ENCODE peak calls at places on chromosomes 11 and 22, in five cellular contexts. One of them, this sample, is unnamed.

GRCh38 chr22:38923463-38924196 is 33.8 kb upstream of the APOBEC3A start:
- DNase-seq in dorsolateral prefrontal cortex: peak
- DNase-seq in breast epithelium: peak
- DNase-seq in HCT116: peak
- DNase-seq in body of pancreas: peak
- DNase-seq in this sample: peak

GRCh38 chr22:31091106-31091975 is 10.2 kb downstream of the SMTN start:
- DNase-seq in dorsolateral prefrontal cortex: no peak
- DNase-seq in breast epithelium: no peak
- DNase-seq in HCT116: no peak
- DNase-seq in body of pancreas: no peak
- DNase-seq in this sample: no peak

GRCh38 chr22:49087163-49087562 is 740.5 kb downstream of the BRD1 start:
- DNase-seq in dorsolateral prefrontal cortex: no peak
- DNase-seq in breast epithelium: no peak
- DNase-seq in HCT116: no peak
- DNase-seq in body of pancreas: no peak
- DNase-seq in this sample: no peak

GRCh38 chr11:20243974-20244373 is 83.7 kb upstream of the DBX1 start:
- DNase-seq in dorsolateral prefrontal cortex: no peak
- DNase-seq in breast epithelium: no peak
- DNase-seq in HCT116: no peak
- DNase-seq in body of pancreas: no peak
- DNase-seq in this sample: no peak

GRCh38 chr11:60870733-60871377 is 3.5 kb downstream of the ZP1 start:
- DNase-seq in dorsolateral prefrontal cortex: no peak
- DNase-seq in breast epithelium: no peak
- DNase-seq in HCT116: no peak
- DNase-seq in body of pancreas: no peak
- DNase-seq in this sample: no peak

GRCh38 chr11:12478743-12479142 is 101.4 kb downstream of the PARVA start:
- DNase-seq in dorsolateral prefrontal cortex: no peak
- DNase-seq in breast epithelium: peak
- DNase-seq in HCT116: no peak
- DNase-seq in body of pancreas: no peak
- DNase-seq in this sample: no peak

GRCh38 chr11:59141673-59142460 is 789 bp upstream of the FAM111A start:
- DNase-seq in dorsolateral prefrontal cortex: no peak
- DNase-seq in breast epithelium: no peak
- DNase-seq in HCT116: no peak
- DNase-seq in body of pancreas: no peak
- DNase-seq in this sample: no peak

GRCh38 chr11:112793416-112793815 is 167.8 kb upstream of the NCAM1 start:
- DNase-seq in dorsolateral prefrontal cortex: no peak
- DNase-seq in breast epithelium: no peak
- DNase-seq in HCT116: no peak
- DNase-seq in body of pancreas: no peak
- DNase-seq in this sample: no peak

GRCh38 chr22:42340695-42341383 is 70.4 kb upstream of the TCF20 start:
- DNase-seq in dorsolateral prefrontal cortex: no peak
- DNase-seq in breast epithelium: no peak
- DNase-seq in HCT116: no peak
- DNase-seq in body of pancreas: no peak
- DNase-seq in this sample: no peak

GRCh38 chr11:76787271-76787670 is 4.1 kb downstream of the TSKU start:
- DNase-seq in dorsolateral prefrontal cortex: no peak
- DNase-seq in breast epithelium: no peak
- DNase-seq in HCT116: no peak
- DNase-seq in body of pancreas: no peak
- DNase-seq in this sample: no peak

GRCh38 chr11:69012092-69013008 is 696 bp downstream of the MRGPRF start:
- DNase-seq in dorsolateral prefrontal cortex: no peak
- DNase-seq in breast epithelium: no peak
- DNase-seq in HCT116: no peak
- DNase-seq in body of pancreas: no peak
- DNase-seq in this sample: no peak
- TF ChIP-seq CTCF in dorsolateral prefrontal cortex: no peak
- TF ChIP-seq CTCF in breast epithelium: no peak
- TF ChIP-seq CTCF in HCT116: no peak
- TF ChIP-seq CTCF in body of pancreas: no peak
- TF ChIP-seq CTCF in this sample: no peak

GRCh38 chr11:2886191-2886894 is 768 bp upstream of the CDKN1C start:
- DNase-seq in dorsolateral prefrontal cortex: no peak
- DNase-seq in breast epithelium: no peak
- DNase-seq in HCT116: no peak
- DNase-seq in body of pancreas: no peak
- DNase-seq in this sample: no peak
- H3K4me3 ChIP-seq in dorsolateral prefrontal cortex: peak
- H3K4me3 ChIP-seq in breast epithelium: peak
- H3K4me3 ChIP-seq in HCT116: no peak
- H3K4me3 ChIP-seq in body of pancreas: no peak
- H3K4me3 ChIP-seq in this sample: no peak

GRCh38 chr11:21475276-21475675 is 717.6 kb upstream of the ANO5 start:
- DNase-seq in dorsolateral prefrontal cortex: no peak
- DNase-seq in breast epithelium: no peak
- DNase-seq in HCT116: no peak
- DNase-seq in body of pancreas: no peak
- DNase-seq in this sample: no peak

GRCh38 chr11:21470521-21470920 is 722.4 kb upstream of the ANO5 start:
- DNase-seq in dorsolateral prefrontal cortex: no peak
- DNase-seq in breast epithelium: no peak
- DNase-seq in HCT116: no peak
- DNase-seq in body of pancreas: no peak
- DNase-seq in this sample: no peak

GRCh38 chr11:21476588-21476987 is 716.3 kb upstream of the ANO5 start:
- DNase-seq in dorsolateral prefrontal cortex: no peak
- DNase-seq in breast epithelium: no peak
- DNase-seq in HCT116: no peak
- DNase-seq in body of pancreas: no peak
- DNase-seq in this sample: no peak

GRCh38 chr11:21474529-21474928 is 718.4 kb upstream of the ANO5 start:
- DNase-seq in dorsolateral prefrontal cortex: no peak
- DNase-seq in breast epithelium: no peak
- DNase-seq in HCT116: no peak
- DNase-seq in body of pancreas: no peak
- DNase-seq in this sample: no peak

GRCh38 chr11:21472256-21472655 is 720.6 kb upstream of the ANO5 start:
- DNase-seq in dorsolateral prefrontal cortex: no peak
- DNase-seq in breast epithelium: no peak
- DNase-seq in HCT116: no peak
- DNase-seq in body of pancreas: no peak
- DNase-seq in this sample: no peak
- TF ChIP-seq CTCF in dorsolateral prefrontal cortex: no peak
- TF ChIP-seq CTCF in breast epithelium: no peak
- TF ChIP-seq CTCF in HCT116: no peak
- TF ChIP-seq CTCF in body of pancreas: no peak
- TF ChIP-seq CTCF in this sample: no peak

GRCh38 chr22:25744694-25745093 is 2.7 kb downstream of the MYO18B start:
- DNase-seq in dorsolateral prefrontal cortex: no peak
- DNase-seq in breast epithelium: no peak
- DNase-seq in HCT116: no peak
- DNase-seq in body of pancreas: no peak
- DNase-seq in this sample: no peak

GRCh38 chr22:25741692-25742626 is at the start of gene MYO18B:
- DNase-seq in dorsolateral prefrontal cortex: no peak
- DNase-seq in breast epithelium: no peak
- DNase-seq in HCT116: no peak
- DNase-seq in body of pancreas: no peak
- DNase-seq in this sample: no peak

GRCh38 chr22:25745341-25746011 is 3.5 kb downstream of the MYO18B start:
- DNase-seq in dorsolateral prefrontal cortex: no peak
- DNase-seq in breast epithelium: no peak
- DNase-seq in HCT116: no peak
- DNase-seq in body of pancreas: no peak
- DNase-seq in this sample: no peak

GRCh38 chr22:25746012-25746373 is 4.0 kb downstream of the MYO18B start:
- DNase-seq in dorsolateral prefrontal cortex: no peak
- DNase-seq in breast epithelium: no peak
- DNase-seq in HCT116: no peak
- DNase-seq in body of pancreas: no peak
- DNase-seq in this sample: no peak

GRCh38 chr22:25742918-25743708 is 1.1 kb downstream of the MYO18B start:
- DNase-seq in dorsolateral prefrontal cortex: no peak
- DNase-seq in breast epithelium: no peak
- DNase-seq in HCT116: no peak
- DNase-seq in body of pancreas: no peak
- DNase-seq in this sample: no peak
- H3K4me3 ChIP-seq in dorsolateral prefrontal cortex: no peak
- H3K4me3 ChIP-seq in breast epithelium: no peak
- H3K4me3 ChIP-seq in HCT116: no peak
- H3K4me3 ChIP-seq in body of pancreas: no peak
- H3K4me3 ChIP-seq in this sample: no peak

DNA sequence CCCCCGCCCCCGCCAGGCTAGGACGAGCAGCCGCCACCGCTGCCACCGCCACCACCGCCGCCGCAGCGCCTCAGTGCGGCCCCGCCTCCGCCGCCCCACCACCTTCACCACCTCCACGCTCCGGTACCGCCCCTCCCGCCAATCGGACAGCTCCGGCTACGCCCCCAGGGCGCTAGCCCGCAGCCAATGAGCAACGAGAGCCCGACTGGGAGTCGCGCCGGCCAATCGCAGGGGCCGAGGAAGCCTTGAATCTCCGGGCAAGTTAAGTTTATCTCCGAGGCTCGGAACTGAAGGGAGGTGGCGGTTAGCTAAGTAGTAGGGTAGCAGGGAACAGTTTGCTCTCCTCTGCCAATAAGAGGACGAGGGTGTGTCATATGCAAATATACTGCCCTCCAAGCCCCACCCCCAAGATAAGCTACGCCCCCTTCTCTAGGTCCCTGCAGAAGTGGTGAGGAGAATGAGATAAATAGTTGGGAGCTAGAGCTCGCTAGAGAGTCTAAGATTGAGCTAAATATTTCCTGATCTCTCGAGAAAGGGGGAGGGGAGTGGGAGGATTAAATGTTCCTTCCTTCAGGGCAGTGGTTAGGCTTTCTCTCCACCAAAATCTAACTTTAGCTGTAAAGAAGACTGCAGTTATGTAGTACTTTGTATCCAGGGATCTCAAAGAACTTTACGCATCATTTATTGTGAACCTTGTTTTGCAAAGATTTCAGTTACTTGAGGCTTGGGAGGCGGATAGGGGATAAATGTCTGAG is at the start of gene SESN3:
- DNase-seq in dorsolateral prefrontal cortex: peak
- DNase-seq in breast epithelium: peak
- DNase-seq in HCT116: peak
- DNase-seq in body of pancreas: peak
- DNase-seq in this sample: peak
- TF ChIP-seq CTCF in dorsolateral prefrontal cortex: no peak
- TF ChIP-seq CTCF in breast epithelium: no peak
- TF ChIP-seq CTCF in HCT116: no peak
- TF ChIP-seq CTCF in body of pancreas: peak
- TF ChIP-seq CTCF in this sample: peak

DNA sequence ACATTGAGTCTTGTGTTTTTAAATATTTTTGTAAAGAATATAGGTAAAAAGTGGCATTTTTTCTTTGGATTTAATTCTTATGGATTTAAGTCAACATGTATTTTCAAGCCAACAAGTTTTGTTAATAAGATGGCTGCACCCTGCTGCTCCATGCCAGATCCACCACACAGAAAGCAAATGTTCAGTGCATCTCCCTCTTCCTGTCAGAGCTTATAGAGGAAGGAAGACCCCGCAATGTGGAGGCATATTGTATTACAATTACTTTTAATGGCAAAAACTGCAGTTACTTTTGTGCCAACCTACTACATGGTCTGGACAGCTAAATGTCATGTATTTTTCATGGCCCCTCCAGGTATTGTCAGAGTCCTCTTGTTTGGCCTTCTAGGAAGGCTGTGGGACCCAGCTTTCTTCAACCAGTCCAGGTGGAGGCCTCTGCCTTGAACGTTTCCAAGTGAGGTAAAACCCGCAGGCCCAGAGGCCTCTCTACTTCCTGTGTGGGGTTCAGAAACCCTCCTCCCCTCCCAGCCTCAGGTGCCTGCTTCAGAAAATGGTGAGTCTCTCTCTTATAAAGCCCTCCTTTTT is at the start of gene CD3E:
- DNase-seq in dorsolateral prefrontal cortex: no peak
- DNase-seq in breast epithelium: no peak
- DNase-seq in HCT116: no peak
- DNase-seq in body of pancreas: no peak
- DNase-seq in this sample: no peak
- H3K4me3 ChIP-seq in dorsolateral prefrontal cortex: no peak
- H3K4me3 ChIP-seq in breast epithelium: no peak
- H3K4me3 ChIP-seq in HCT116: no peak
- H3K4me3 ChIP-seq in body of pancreas: no peak
- H3K4me3 ChIP-seq in this sample: no peak

This sample was measured in LNCaP clone FGC.